ENCODE peak calls at places on chromosome 7, in eight cellular contexts. Z is GM19239; W is naive thymus-derived CD4-positive, alpha-beta T cell; N is activated T-cell treated with anti-CD3 and anti-CD28 coated beads for 1 hour; D is tibial nerve; V is retina; A is HFF-Myc; L is SJSA1. S is an unnamed sample.
A peak's percentile ranks its signal among the peaks of the same experiment; 100 is the strongest.

GRCh38 chr7:35695628-35695888 is 623 bp upstream of the HERPUD2 start:
- DNase-seq in Z (no peak), W (no peak), N (peak; percentile 5), D (no peak), V (no peak), A (no peak), L (no peak), S (no peak)

GRCh38 chr7:2125931-2126330 is 106.8 kb downstream of the MAD1L1 start:
- DNase-seq in Z (no peak), W (no peak), N (no peak), D (no peak), V (no peak), A (no peak), L (no peak), S (no peak)

GRCh38 chr7:152054377-152055230 is 29.1 kb downstream of the GALNT11 start:
- DNase-seq in Z (no peak), W (no peak), N (no peak), D (peak; percentile 17), V (no peak), A (no peak), L (no peak), S (no peak)

GRCh38 chr7:156962145-156962544 is 12.6 kb downstream of the NOM1 start:
- DNase-seq in Z (no peak), W (no peak), N (no peak), D (no peak), V (no peak), A (no peak), L (no peak), S (no peak)

GRCh38 chr7:56537952-56538351 is 421.7 kb upstream of the NUPR2 start:
- DNase-seq in Z (no peak), W (no peak), N (no peak), D (no peak), V (no peak), A (no peak), L (no peak), S (no peak)

GRCh38 chr7:43700059-43700501 is 29.2 kb downstream of the COA1 start:
- DNase-seq in Z (peak; percentile 22), W (peak; percentile 69), N (no peak), D (no peak), V (peak; percentile 49), A (peak; percentile 51), L (no peak), S (no peak)

GRCh38 chr7:132944774-132945173 is 137.1 kb downstream of the CHCHD3 start:
- DNase-seq in Z (no peak), W (no peak), N (no peak), D (no peak), V (no peak), A (no peak), L (no peak), S (no peak)

GRCh38 chr7:87875151-87876039 is 765 bp downstream of the SLC25A40 start:
- DNase-seq in Z (no peak), W (peak; percentile 18), N (no peak), D (peak; percentile 5), V (peak; percentile 18), A (no peak), L (no peak), S (peak; percentile 17)

GRCh38 chr7:50307368-50308012 is 3.0 kb downstream of the IKZF1 start:
- DNase-seq in Z (no peak), W (peak; percentile 75), N (peak; percentile 55), D (no peak), V (no peak), A (no peak), L (no peak), S (peak; percentile 52)

GRCh38 chr7:139994356-139994755 is 68.4 kb downstream of the PARP12 start:
- DNase-seq in Z (no peak), W (no peak), N (no peak), D (no peak), V (no peak), A (no peak), L (no peak), S (no peak)

GRCh38 chr7:98288064-98288823 is 6.8 kb downstream of the BRI3 start:
- DNase-seq in Z (no peak), W (no peak), N (no peak), D (no peak), V (no peak), A (no peak), L (no peak), S (no peak)

GRCh38 chr7:155731375-155731774 is 80.9 kb downstream of the SHH start:
- DNase-seq in Z (no peak), W (no peak), N (no peak), D (no peak), V (no peak), A (no peak), L (no peak), S (no peak)

GRCh38 chr7:54811016-54811924 is 52.3 kb upstream of the SEC61G start:
- DNase-seq in Z (no peak), W (no peak), N (no peak), D (no peak), V (no peak), A (peak; percentile 84), L (no peak), S (no peak)

GRCh38 chr7:26476271-26476670 is 184.6 kb downstream of the SNX10 start:
- DNase-seq in Z (no peak), W (no peak), N (no peak), D (no peak), V (no peak), A (no peak), L (no peak), S (no peak)

GRCh38 chr7:41203542-41203941 is 499.3 kb downstream of the INHBA start:
- DNase-seq in Z (no peak), W (no peak), N (no peak), D (no peak), V (no peak), A (no peak), L (no peak), S (no peak)

GRCh38 chr7:123681561-123681960 is 25.9 kb downstream of the LMOD2 start:
- DNase-seq in Z (no peak), W (no peak), N (no peak), D (no peak), V (no peak), A (no peak), L (no peak), S (no peak)

GRCh38 chr7:121107923-121108498 is 119.5 kb downstream of the CPED1 start:
- DNase-seq in Z (peak; percentile 17), W (peak; percentile 53), N (no peak), D (no peak), V (peak; percentile 55), A (peak; percentile 68), L (no peak), S (no peak)

GRCh38 chr7:33775790-33776189 is 129.5 kb upstream of the BMPER start:
- DNase-seq in Z (no peak), W (no peak), N (no peak), D (no peak), V (no peak), A (no peak), L (no peak), S (no peak)

GRCh38 chr7:12493407-12493806 is 77.1 kb upstream of the SCIN start:
- DNase-seq in Z (no peak), W (no peak), N (no peak), D (no peak), V (no peak), A (no peak), L (no peak), S (no peak)

GRCh38 chr7:42214063-42214679 is 22.8 kb downstream of the GLI3 start:
- DNase-seq in Z (no peak), W (no peak), N (no peak), D (no peak), V (peak; percentile 52), A (no peak), L (no peak), S (no peak)

GRCh38 chr7:36895112-36895511 is 170.8 kb upstream of the AOAH start:
- DNase-seq in Z (no peak), W (no peak), N (no peak), D (no peak), V (no peak), A (no peak), L (no peak), S (no peak)

GRCh38 chr7:21965318-21965717 is 19.6 kb upstream of the CDCA7L start:
- DNase-seq in Z (no peak), W (no peak), N (no peak), D (no peak), V (no peak), A (no peak), L (no peak), S (no peak)

GRCh38 chr7:55187701-55188491 is 169.1 kb downstream of the EGFR start:
- DNase-seq in Z (no peak), W (no peak), N (no peak), D (no peak), V (no peak), A (no peak), L (no peak), S (no peak)

GRCh38 chr7:38973760-38974159 is 3.9 kb upstream of the POU6F2 start:
- DNase-seq in Z (no peak), W (no peak), N (no peak), D (no peak), V (no peak), A (peak; percentile 2), L (no peak), S (no peak)

GRCh38 chr7:29369909-29370488 is 175.4 kb downstream of the CHN2 start:
- DNase-seq in Z (no peak), W (no peak), N (no peak), D (no peak), V (no peak), A (no peak), L (no peak), S (no peak)

GRCh38 chr7:151689196-151689971 is 169.7 kb upstream of the RHEB start:
- DNase-seq in Z (no peak), W (no peak), N (no peak), D (no peak), V (no peak), A (no peak), L (no peak), S (no peak)

GRCh38 chr7:44087914-44088838 is 5.8 kb upstream of the POLM start:
- DNase-seq in Z (no peak), W (no peak), N (no peak), D (peak; percentile 63), V (no peak), A (peak; percentile 83), L (peak; percentile 76), S (no peak)

GRCh38 chr7:44286618-44287487 is 38.5 kb downstream of the CAMK2B start:
- DNase-seq in Z (no peak), W (no peak), N (no peak), D (no peak), V (no peak), A (no peak), L (peak; percentile 41), S (no peak)

GRCh38 chr7:80386686-80387085 is 125.2 kb downstream of the GNAT3 start:
- DNase-seq in Z (no peak), W (no peak), N (no peak), D (no peak), V (no peak), A (no peak), L (no peak), S (no peak)

GRCh38 chr7:877312-878232 is 1.2 kb downstream of the GET4 start:
- DNase-seq in Z (no peak), W (no peak), N (no peak), D (no peak), V (no peak), A (no peak), L (no peak), S (no peak)

GRCh38 chr7:2523461-2523905 is 3.9 kb downstream of the LFNG start:
- DNase-seq in Z (no peak), W (no peak), N (no peak), D (no peak), V (no peak), A (no peak), L (no peak), S (no peak)

GRCh38 chr7:91556956-91557650 is 292.9 kb downstream of the FZD1 start:
- DNase-seq in Z (no peak), W (no peak), N (no peak), D (no peak), V (no peak), A (no peak), L (no peak), S (no peak)

GRCh38 chr7:122543891-122544290 is 155.0 kb downstream of the RNF133 start:
- DNase-seq in Z (no peak), W (no peak), N (no peak), D (no peak), V (no peak), A (no peak), L (no peak), S (no peak)

GRCh38 chr7:121102619-121103018 is 114.1 kb downstream of the CPED1 start:
- DNase-seq in Z (no peak), W (no peak), N (no peak), D (no peak), V (no peak), A (no peak), L (no peak), S (no peak)

S was measured in T-helper 17 cell.